ENCODE peak calls at places on chromosomes 2 and 18, in eight cellular contexts. One of them, this sample, is unnamed.

GRCh38 chr2:131535526-131535925 is 7.8 kb downstream of the CCDC74A start:
- DNase-seq in mucosa of descending colon: no peak
- DNase-seq in M059J: no peak
- DNase-seq in HEK293T: no peak
- DNase-seq in GM03348: no peak
- DNase-seq in aorta: peak; percentile 39
- DNase-seq in HCT116: no peak
- DNase-seq in H7: peak; percentile 2
- DNase-seq in this sample: no peak

GRCh38 chr18:48804856-48805610 is 145.7 kb downstream of the SMAD7 start:
- DNase-seq in aorta: peak; percentile 56
- DNase-seq in mucosa of descending colon: no peak
- DNase-seq in H7: no peak
- DNase-seq in HEK293T: no peak
- DNase-seq in GM03348: no peak
- DNase-seq in HCT116: no peak
- DNase-seq in M059J: no peak
- DNase-seq in this sample: no peak

GRCh38 chr2:59398081-59398480 is 1155.4 kb downstream of the BCL11A start:
- DNase-seq in GM03348: no peak
- DNase-seq in aorta: no peak
- DNase-seq in H7: no peak
- DNase-seq in HEK293T: no peak
- DNase-seq in HCT116: no peak
- DNase-seq in mucosa of descending colon: no peak
- DNase-seq in M059J: no peak
- DNase-seq in this sample: no peak

GRCh38 chr2:191857406-191857805 is 10.5 kb upstream of the CAVIN2 start:
- DNase-seq in GM03348: no peak
- DNase-seq in HEK293T: no peak
- DNase-seq in M059J: peak; percentile 74
- DNase-seq in HCT116: no peak
- DNase-seq in mucosa of descending colon: no peak
- DNase-seq in H7: no peak
- DNase-seq in aorta: no peak
- DNase-seq in this sample: no peak

GRCh38 chr2:95381212-95382127 is 21.0 kb upstream of the FAHD2A start:
- DNase-seq in GM03348: no peak
- DNase-seq in H7: no peak
- DNase-seq in HCT116: no peak
- DNase-seq in mucosa of descending colon: no peak
- DNase-seq in M059J: no peak
- DNase-seq in aorta: no peak
- DNase-seq in HEK293T: no peak
- DNase-seq in this sample: no peak

GRCh38 chr18:21575656-21576055 is 24.8 kb downstream of the ESCO1 start:
- DNase-seq in HCT116: no peak
- DNase-seq in H7: no peak
- DNase-seq in aorta: no peak
- DNase-seq in mucosa of descending colon: no peak
- DNase-seq in M059J: no peak
- DNase-seq in GM03348: no peak
- DNase-seq in HEK293T: no peak
- DNase-seq in this sample: no peak

GRCh38 chr2:112824701-112825099 is 11.9 kb downstream of the IL1B start:
- DNase-seq in HEK293T: no peak
- DNase-seq in M059J: no peak
- DNase-seq in mucosa of descending colon: no peak
- DNase-seq in aorta: no peak
- DNase-seq in GM03348: no peak
- DNase-seq in HCT116: no peak
- DNase-seq in H7: no peak
- DNase-seq in this sample: no peak

GRCh38 chr2:218569661-218570500 is 1.2 kb downstream of the CNOT9 start:
- DNase-seq in mucosa of descending colon: no peak
- DNase-seq in GM03348: peak; percentile 29
- DNase-seq in HEK293T: no peak
- DNase-seq in M059J: peak; percentile 68
- DNase-seq in aorta: no peak
- DNase-seq in HCT116: no peak
- DNase-seq in H7: peak; percentile 16
- DNase-seq in this sample: peak; percentile 24

GRCh38 chr2:233075966-233076339 is 15.8 kb downstream of the INPP5D start:
- DNase-seq in M059J: no peak
- DNase-seq in HEK293T: no peak
- DNase-seq in H7: peak; percentile 73
- DNase-seq in aorta: peak; percentile 1
- DNase-seq in mucosa of descending colon: no peak
- DNase-seq in GM03348: no peak
- DNase-seq in HCT116: no peak
- DNase-seq in this sample: no peak

GRCh38 chr18:47979611-47980200 is 49.2 kb upstream of the SMAD2 start:
- DNase-seq in HCT116: no peak
- DNase-seq in mucosa of descending colon: no peak
- DNase-seq in HEK293T: no peak
- DNase-seq in GM03348: no peak
- DNase-seq in H7: no peak
- DNase-seq in aorta: no peak
- DNase-seq in M059J: no peak
- DNase-seq in this sample: no peak

GRCh38 chr2:121170577-121170976 is 114.4 kb downstream of the TFCP2L1 start:
- DNase-seq in HEK293T: no peak
- DNase-seq in aorta: no peak
- DNase-seq in H7: no peak
- DNase-seq in M059J: no peak
- DNase-seq in mucosa of descending colon: no peak
- DNase-seq in HCT116: no peak
- DNase-seq in GM03348: no peak
- DNase-seq in this sample: no peak

GRCh38 chr18:58037163-58037562 is 6.9 kb upstream of the NEDD4L start:
- DNase-seq in GM03348: no peak
- DNase-seq in HEK293T: no peak
- DNase-seq in HCT116: no peak
- DNase-seq in aorta: no peak
- DNase-seq in H7: no peak
- DNase-seq in M059J: no peak
- DNase-seq in mucosa of descending colon: no peak
- DNase-seq in this sample: no peak

GRCh38 chr18:43034683-43035500 is 80.6 kb downstream of the RIT2 start:
- DNase-seq in M059J: no peak
- DNase-seq in GM03348: no peak
- DNase-seq in aorta: no peak
- DNase-seq in HCT116: no peak
- DNase-seq in mucosa of descending colon: no peak
- DNase-seq in HEK293T: no peak
- DNase-seq in H7: peak; percentile 32
- DNase-seq in this sample: no peak

GRCh38 chr2:101805146-101806088 is 107.9 kb downstream of the MAP4K4 start:
- DNase-seq in H7: no peak
- DNase-seq in GM03348: no peak
- DNase-seq in aorta: no peak
- DNase-seq in mucosa of descending colon: no peak
- DNase-seq in HCT116: no peak
- DNase-seq in M059J: peak; percentile 58
- DNase-seq in HEK293T: no peak
- DNase-seq in this sample: peak; percentile 20

GRCh38 chr2:133777607-133778006 is 209.3 kb upstream of the NCKAP5 start:
- DNase-seq in H7: no peak
- DNase-seq in M059J: peak; percentile 92
- DNase-seq in GM03348: no peak
- DNase-seq in HCT116: peak; percentile 8
- DNase-seq in aorta: no peak
- DNase-seq in HEK293T: peak; percentile 19
- DNase-seq in mucosa of descending colon: no peak
- DNase-seq in this sample: no peak

GRCh38 chr2:138293045-138293444 is 208.5 kb upstream of the SPOPL start:
- DNase-seq in GM03348: no peak
- DNase-seq in M059J: no peak
- DNase-seq in HEK293T: no peak
- DNase-seq in H7: no peak
- DNase-seq in mucosa of descending colon: no peak
- DNase-seq in HCT116: no peak
- DNase-seq in aorta: no peak
- DNase-seq in this sample: no peak

GRCh38 chr2:38095996-38096861 is 20.3 kb upstream of the CYP1B1 start:
- DNase-seq in aorta: peak; percentile 76
- DNase-seq in H7: no peak
- DNase-seq in HEK293T: peak; percentile 66
- DNase-seq in M059J: peak; percentile 82
- DNase-seq in GM03348: peak; percentile 60
- DNase-seq in HCT116: no peak
- DNase-seq in mucosa of descending colon: no peak
- DNase-seq in this sample: peak; percentile 66

GRCh38 chr2:149877913-149878312 is 290.3 kb upstream of the MMADHC start:
- DNase-seq in H7: no peak
- DNase-seq in HCT116: peak; percentile 13
- DNase-seq in aorta: no peak
- DNase-seq in HEK293T: no peak
- DNase-seq in GM03348: no peak
- DNase-seq in M059J: peak; percentile 72
- DNase-seq in mucosa of descending colon: no peak
- DNase-seq in this sample: peak; percentile 14

GRCh38 chr2:207711750-207712487 is 479 bp downstream of the CCNYL1 start:
- DNase-seq in HEK293T: peak; percentile 57
- DNase-seq in H7: peak; percentile 80
- DNase-seq in mucosa of descending colon: peak; percentile 82
- DNase-seq in M059J: peak; percentile 55
- DNase-seq in aorta: peak; percentile 85
- DNase-seq in GM03348: peak; percentile 82
- DNase-seq in HCT116: no peak
- DNase-seq in this sample: no peak